ENCODE peak calls at places on chromosomes 3 and 15, in eight cellular contexts. P, M, T, D, X, Q, R and U are unnamed samples.

GRCh38 chr3:182220013-182220412 is 508.3 kb downstream of the SOX2 start:
- DNase-seq in P (no peak), M (no peak), T (no peak), D (no peak), X (no peak), Q (no peak), R (no peak), U (no peak)

GRCh38 chr3:119676771-119677640 is at the start of gene COX17:
- DNase-seq in P (peak), M (peak), T (peak), D (peak), X (peak), Q (peak), R (peak), U (peak)

GRCh38 chr3:171733561-171733960 is 76.7 kb downstream of the PLD1 start:
- DNase-seq in P (no peak), M (no peak), T (no peak), D (no peak), X (no peak), Q (no peak), R (no peak), U (no peak)

GRCh38 chr3:145015243-145015642 is 1043.6 kb downstream of the DIPK2A start:
- DNase-seq in P (no peak), M (no peak), T (no peak), D (no peak), X (peak), Q (no peak), R (no peak), U (no peak)

GRCh38 chr15:81293728-81294500 is 30.0 kb downstream of the STARD5 start:
- DNase-seq in P (no peak), M (no peak), T (peak), D (no peak), X (no peak), Q (no peak), R (no peak), U (no peak)

GRCh38 chr3:150165396-150166094 is 194.8 kb upstream of the PFN2 start:
- DNase-seq in P (no peak), M (no peak), T (no peak), D (no peak), X (no peak), Q (no peak), R (no peak), U (no peak)

GRCh38 chr15:79990997-79991334 is 20.0 kb upstream of the BCL2A1 start:
- DNase-seq in P (no peak), M (no peak), T (no peak), D (no peak), X (no peak), Q (no peak), R (no peak), U (no peak)

GRCh38 chr15:100476805-100477204 is 51.9 kb downstream of the CERS3 start:
- DNase-seq in P (no peak), M (no peak), T (no peak), D (no peak), X (no peak), Q (no peak), R (no peak), U (no peak)

GRCh38 chr3:143644370-143645089 is 203.7 kb downstream of the SLC9A9 start:
- DNase-seq in P (no peak), M (no peak), T (peak), D (no peak), X (peak), Q (no peak), R (no peak), U (no peak)

GRCh38 chr3:128348805-128349531 is 117.7 kb downstream of the DNAJB8 start:
- DNase-seq in P (peak), M (no peak), T (no peak), D (no peak), X (peak), Q (no peak), R (no peak), U (no peak)

GRCh38 chr3:48952510-48953118 is 34.0 kb downstream of the ARIH2 start:
- DNase-seq in P (no peak), M (no peak), T (peak), D (no peak), X (no peak), Q (peak), R (no peak), U (no peak)

GRCh38 chr3:129474986-129475804 is 35.2 kb downstream of the IFT122 start:
- DNase-seq in P (no peak), M (no peak), T (no peak), D (no peak), X (peak), Q (no peak), R (no peak), U (no peak)

GRCh38 chr3:188749010-188749617 is 422.7 kb upstream of the TPRG1 start:
- DNase-seq in P (no peak), M (no peak), T (peak), D (no peak), X (no peak), Q (no peak), R (no peak), U (no peak)

GRCh38 chr3:129315386-129315991 is 36.8 kb downstream of the HMCES start:
- DNase-seq in P (peak), M (peak), T (peak), D (no peak), X (peak), Q (peak), R (no peak), U (no peak)

GRCh38 chr3:134314588-134315285 is 59.5 kb downstream of the AMOTL2 start:
- DNase-seq in P (no peak), M (no peak), T (no peak), D (no peak), X (no peak), Q (no peak), R (no peak), U (no peak)

DNA sequence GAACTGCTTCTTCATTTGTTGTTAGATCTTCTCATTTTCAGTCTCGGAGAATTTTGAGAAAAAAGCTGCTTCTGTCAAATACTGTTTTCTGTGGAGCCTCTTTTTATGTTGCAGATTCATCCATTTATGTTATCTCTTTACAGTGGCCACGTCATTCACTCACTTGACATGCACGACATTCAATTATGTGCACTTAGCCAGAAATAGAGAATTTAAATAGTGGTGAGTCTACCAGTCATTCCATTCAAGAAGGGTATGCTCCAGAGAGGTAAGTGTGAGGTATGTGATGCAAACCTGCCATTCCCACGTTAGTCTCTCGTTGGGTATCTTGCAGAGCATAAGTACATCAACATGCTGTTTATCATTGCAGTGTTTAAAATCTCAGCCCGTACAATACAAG is 9.8 kb downstream of the ARPP19 start:
- DNase-seq in P (no peak), M (no peak), T (no peak), D (no peak), X (no peak), Q (no peak), R (no peak), U (no peak)
- H3K27ac ChIP-seq in P (peak), M (no peak), T (no peak), D (peak), X (no peak), Q (no peak), R (no peak), U (no peak)

DNA sequence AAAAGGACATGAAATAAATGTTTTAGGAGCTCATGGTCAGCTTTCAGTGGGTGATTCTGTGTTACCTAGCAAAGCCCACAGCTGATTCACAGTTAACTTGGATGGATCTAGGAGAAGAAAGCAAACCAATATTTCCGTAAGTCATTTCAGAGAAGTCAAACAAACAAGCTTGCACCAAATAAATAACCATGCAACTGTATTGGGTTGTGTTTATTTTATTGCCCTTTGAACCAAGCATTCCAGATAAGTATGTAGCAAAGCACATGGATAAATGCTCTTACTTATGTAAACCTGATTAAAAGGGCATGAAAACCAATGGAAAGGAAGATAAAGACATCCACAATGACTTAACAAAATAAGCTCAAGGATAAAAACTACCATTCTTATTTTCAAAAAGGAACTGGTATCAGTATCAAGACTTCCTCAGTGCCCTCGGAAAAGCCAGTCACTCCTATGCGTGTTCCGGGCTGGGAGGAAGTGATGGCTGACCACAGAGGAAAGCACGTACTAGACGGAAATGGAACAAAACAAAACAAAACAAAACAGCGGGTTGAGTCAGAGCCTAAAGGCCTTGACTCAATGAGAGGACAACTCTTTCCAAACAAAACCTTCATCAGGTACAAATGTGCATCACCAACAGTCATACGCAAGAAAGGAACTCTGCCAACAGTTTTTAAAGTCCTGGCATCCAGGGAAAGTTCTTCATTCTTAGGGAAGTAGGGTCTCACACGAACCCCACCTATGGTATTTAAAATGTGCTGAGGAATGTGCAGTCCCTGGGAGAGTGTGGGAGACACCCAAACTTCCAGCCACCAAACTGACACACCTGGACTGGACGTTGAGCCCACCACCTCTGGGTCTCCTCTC is 103.3 kb downstream of the SNRK start:
- DNase-seq in P (no peak), M (peak), T (peak), D (peak), X (peak), Q (no peak), R (no peak), U (no peak)
- H3K4me3 ChIP-seq in P (no peak), M (no peak), T (no peak), D (no peak), X (no peak), Q (no peak), R (no peak), U (no peak)

DNA sequence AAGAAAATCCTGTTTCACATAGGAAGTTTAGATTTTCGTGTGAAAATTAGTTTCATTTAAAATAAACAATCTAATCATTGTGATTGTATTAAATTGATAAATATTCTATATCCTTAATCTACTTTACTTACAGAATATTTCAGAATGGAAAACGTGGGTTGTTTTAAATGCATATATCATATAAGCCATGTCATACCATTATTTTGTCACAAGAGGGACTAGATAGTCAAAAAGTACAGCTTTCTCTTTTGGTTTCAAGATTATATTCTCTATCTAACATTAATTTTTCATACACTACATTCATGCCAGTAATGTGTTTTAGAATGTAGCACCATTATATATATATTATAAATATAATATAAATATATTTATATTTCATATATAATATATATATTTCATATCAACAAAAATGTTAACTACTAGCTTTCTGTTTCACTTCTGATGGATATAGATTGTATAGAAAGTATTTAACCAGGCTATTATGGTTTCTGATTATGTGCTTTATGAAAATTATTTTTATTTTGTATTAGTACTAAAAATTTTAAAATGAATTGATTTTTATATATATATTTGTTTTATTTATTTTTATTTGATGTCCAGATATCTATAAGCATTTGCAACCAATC is 45.3 kb downstream of the OSTN start:
- DNase-seq in P (no peak), M (no peak), T (no peak), D (no peak), X (peak), Q (no peak), R (no peak), U (no peak)
- TF ChIP-seq CTCF in P (peak), M (peak), T (peak), D (peak), X (peak), Q (peak), R (no peak), U (no peak)

GRCh38 chr3:130929827-130930226 is 35.9 kb downstream of the ATP2C1 start:
- DNase-seq in P (no peak), M (no peak), T (no peak), D (no peak), X (no peak), Q (no peak), R (no peak), U (no peak)
- H3K27ac ChIP-seq in P (no peak), M (no peak), T (no peak), D (no peak), X (no peak), Q (no peak), R (no peak), U (no peak)

GRCh38 chr3:23663246-23663645 is 142.5 kb upstream of the UBE2E1 start:
- DNase-seq in P (no peak), M (no peak), T (no peak), D (no peak), X (no peak), Q (no peak), R (no peak), U (no peak)

GRCh38 chr3:23664459-23664858 is 141.3 kb upstream of the UBE2E1 start:
- DNase-seq in P (no peak), M (no peak), T (no peak), D (no peak), X (peak), Q (no peak), R (no peak), U (no peak)

GRCh38 chr3:23663661-23664186 is 142.0 kb upstream of the UBE2E1 start:
- DNase-seq in P (no peak), M (no peak), T (no peak), D (no peak), X (no peak), Q (no peak), R (no peak), U (no peak)

GRCh38 chr3:23659840-23660430 is 145.8 kb upstream of the UBE2E1 start:
- DNase-seq in P (no peak), M (no peak), T (no peak), D (no peak), X (no peak), Q (no peak), R (no peak), U (no peak)

GRCh38 chr3:23662079-23662617 is 143.6 kb upstream of the UBE2E1 start:
- DNase-seq in P (no peak), M (no peak), T (no peak), D (no peak), X (peak), Q (no peak), R (no peak), U (no peak)
- H3K4me3 ChIP-seq in P (no peak), M (no peak), T (no peak), D (no peak), X (no peak), Q (no peak), R (no peak), U (no peak)

GRCh38 chr3:60434323-60434722 is 816.9 kb downstream of the FHIT start:
- DNase-seq in P (no peak), M (no peak), T (no peak), D (no peak), X (no peak), Q (no peak), R (no peak), U (no peak)

GRCh38 chr3:60435941-60436650 is 815.2 kb downstream of the FHIT start:
- DNase-seq in P (no peak), M (no peak), T (no peak), D (no peak), X (no peak), Q (no peak), R (no peak), U (no peak)

GRCh38 chr3:60430208-60430607 is 821.0 kb downstream of the FHIT start:
- DNase-seq in P (no peak), M (no peak), T (no peak), D (no peak), X (no peak), Q (no peak), R (no peak), U (no peak)

GRCh38 chr3:60434945-60435344 is 816.3 kb downstream of the FHIT start:
- DNase-seq in P (no peak), M (no peak), T (no peak), D (no peak), X (no peak), Q (no peak), R (no peak), U (no peak)

GRCh38 chr3:60431599-60431958 is 819.7 kb downstream of the FHIT start:
- DNase-seq in P (no peak), M (no peak), T (no peak), D (no peak), X (peak), Q (no peak), R (no peak), U (no peak)
- TF ChIP-seq CTCF in P (no peak), M (no peak), T (no peak), D (no peak), X (peak), Q (peak), R (no peak), U (no peak)

DNA sequence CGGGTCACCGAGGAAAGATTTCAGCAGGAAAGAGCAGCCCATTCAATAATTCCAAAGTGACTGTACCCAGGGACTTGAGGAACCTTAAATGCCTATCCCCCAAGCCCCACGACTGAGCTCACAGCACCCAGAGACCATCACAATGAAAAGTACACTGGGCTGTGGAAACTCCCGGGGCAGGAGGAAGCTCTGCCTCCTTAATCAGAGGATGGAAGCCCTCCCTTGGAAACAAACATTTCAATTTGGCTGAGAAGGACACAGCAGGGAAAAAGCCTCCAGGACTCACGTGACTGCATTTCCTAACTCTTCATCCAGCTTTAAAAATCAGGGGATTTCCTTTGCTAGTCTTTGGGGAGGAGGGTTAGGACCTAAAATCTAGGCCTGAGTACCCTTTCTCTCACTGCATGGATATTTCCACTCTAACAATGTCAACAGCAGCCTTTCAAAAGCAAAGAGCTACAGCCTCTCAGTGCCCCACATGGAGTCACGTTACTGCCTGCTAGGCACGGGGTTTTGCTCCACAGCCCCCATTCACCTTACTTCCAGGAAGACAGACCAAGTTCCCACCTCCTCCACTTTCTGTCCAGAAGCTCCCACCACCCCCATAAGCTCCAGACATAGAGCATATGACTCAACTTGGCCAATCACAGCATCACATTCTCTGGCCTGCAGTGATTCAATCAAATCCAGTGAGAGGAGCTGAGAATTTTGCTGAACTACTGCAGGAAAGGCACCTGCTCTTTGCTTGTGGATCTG is 68.9 kb upstream of the WNT5A start:
- DNase-seq in P (no peak), M (no peak), T (no peak), D (no peak), X (peak), Q (no peak), R (no peak), U (no peak)
- H3K27ac ChIP-seq in P (no peak), M (no peak), T (no peak), D (no peak), X (no peak), Q (no peak), R (no peak), U (no peak)